ENCODE peak calls at places on chromosomes 1 and 21, in five cellular contexts. Q is AG04450, U is breast epithelium, T is fibroblast of lung, N is mammary epithelial cell. B is an unnamed sample. For H3K9me3, the result is how much of the 10 kb centered on the place peaks cover.

GRCh38 chr21:38613686-38614085 is 115.4 kb upstream of the ERG start:
- DNase-seq in U (no peak), T (no peak), N (no peak), Q (no peak), B (no peak)

GRCh38 chr1:90359994-90360393 is 357.1 kb downstream of the BARHL2 start:
- DNase-seq in N (no peak), U (no peak), T (no peak), Q (no peak), B (no peak)

GRCh38 chr1:8718878-8719361 is 98.5 kb downstream of the RERE start:
- DNase-seq in T (no peak), N (no peak), Q (no peak), U (no peak), B (no peak)

GRCh38 chr1:91885331-91885715 is 628 bp downstream of the TGFBR3 start:
- DNase-seq in Q (no peak), N (no peak), T (no peak), U (no peak), B (no peak)

GRCh38 chr1:194194724-194195123 is 1008.3 kb upstream of the B3GALT2 start:
- DNase-seq in N (no peak), Q (no peak), T (no peak), U (no peak), B (no peak)

GRCh38 chr1:35768350-35769187 is 1.2 kb downstream of the CLSPN start:
- DNase-seq in N (no peak), T (peak), Q (no peak), U (no peak), B (no peak)

GRCh38 chr1:199447906-199448305 is 579.6 kb upstream of the NR5A2 start:
- DNase-seq in N (no peak), U (no peak), Q (no peak), T (no peak), B (no peak)

GRCh38 chr1:203177471-203178039 is 1.9 kb upstream of the MYBPH start:
- DNase-seq in Q (no peak), U (no peak), N (peak), T (no peak), B (no peak)

GRCh38 chr1:55916480-55916879 is 662.9 kb downstream of the PLPP3 start:
- DNase-seq in U (no peak), Q (peak), T (peak), N (peak), B (no peak)

GRCh38 chr1:200081982-200082272 is 54.4 kb downstream of the NR5A2 start:
- DNase-seq in U (no peak), Q (no peak), T (no peak), N (no peak), B (no peak)

GRCh38 chr1:151993734-151994496 is at the start of gene S100A10:
- DNase-seq in T (peak), N (peak), U (peak), Q (no peak), B (peak)

GRCh38 chr21:22416555-22416954 is 1418.3 kb downstream of the NCAM2 start:
- DNase-seq in U (no peak), N (no peak), T (no peak), Q (no peak), B (no peak)

GRCh38 chr1:17687125-17687524 is 68.0 kb upstream of the ACTL8 start:
- DNase-seq in Q (peak), T (peak), N (no peak), U (no peak), B (no peak)

GRCh38 chr1:153961421-153961820 is 1.9 kb downstream of the SLC39A1 start:
- DNase-seq in U (no peak), N (no peak), T (no peak), Q (no peak), B (no peak)

GRCh38 chr1:116172666-116173065 is 61.5 kb downstream of the MAB21L3 start:
- DNase-seq in U (no peak), N (no peak), Q (no peak), T (no peak), B (no peak)

GRCh38 chr1:154420172-154420571 is 15.0 kb downstream of the IL6R start:
- DNase-seq in T (peak), Q (no peak), N (peak), U (no peak), B (peak)

GRCh38 chr1:92219028-92219427 is 1.3 kb downstream of the C1orf146 start:
- DNase-seq in Q (no peak), N (peak), T (no peak), U (no peak), B (no peak)

GRCh38 chr1:189606795-189607476 is 870.7 kb downstream of the BRINP3 start:
- DNase-seq in N (peak), T (peak), U (no peak), Q (peak), B (no peak)

GRCh38 chr1:36738245-36738644 is 255.5 kb upstream of the CSF3R start:
- DNase-seq in U (no peak), N (no peak), Q (no peak), T (no peak), B (no peak)

GRCh38 chr1:98331718-98332311 is 329.7 kb upstream of the SNX7 start:
- DNase-seq in Q (no peak), T (no peak), U (no peak), N (no peak), B (no peak)

GRCh38 chr1:227321035-227321434 is 2.7 kb upstream of the CDC42BPA start:
- DNase-seq in Q (no peak), U (no peak), N (no peak), T (no peak), B (no peak)

GRCh38 chr1:108316545-108316944 is 72.7 kb upstream of the NBPF4 start:
- DNase-seq in N (peak), Q (no peak), T (peak), U (no peak), B (no peak)

GRCh38 chr1:85366391-85366790 is 90.0 kb upstream of the BCL10 start:
- DNase-seq in U (no peak), T (peak), N (peak), Q (peak), B (no peak)

GRCh38 chr1:70314706-70315304 is 39.7 kb downstream of the ANKRD13C start:
- DNase-seq in U (no peak), Q (no peak), T (no peak), N (no peak), B (no peak)

GRCh38 chr1:229155472-229155871 is 115.4 kb upstream of the RAB4A start:
- DNase-seq in U (no peak), N (no peak), Q (no peak), T (no peak), B (no peak)

GRCh38 chr1:905811-906531 is 17.8 kb upstream of the SAMD11 start:
- DNase-seq in N (no peak), Q (no peak), T (no peak), U (peak), B (no peak)

GRCh38 chr1:225926551-225927113 is 2.6 kb upstream of the PYCR2 start:
- DNase-seq in N (no peak), T (no peak), U (no peak), Q (no peak), B (no peak)

GRCh38 chr1:29876902-29877301 is 640.6 kb downstream of the PTPRU start:
- DNase-seq in N (no peak), U (peak), T (no peak), Q (no peak), B (no peak)

GRCh38 chr1:196546272-196547245 is 61.7 kb downstream of the KCNT2 start:
- DNase-seq in Q (no peak), N (no peak), T (peak), U (no peak), B (no peak)

GRCh38 chr1:85584264-85584781 is 3.8 kb downstream of the CCN1 start:
- DNase-seq in T (peak), U (no peak), N (peak), Q (peak), B (no peak)

GRCh38 chr1:59645893-59646292 is 168.9 kb upstream of the HOOK1 start:
- DNase-seq in T (peak), N (no peak), U (no peak), Q (peak), B (no peak)

GRCh38 chr1:31507221-31507620 is 69.1 kb upstream of the TINAGL1 start:
- DNase-seq in U (no peak), N (no peak), T (no peak), Q (no peak), B (no peak)

GRCh38 chr1:178645157-178645825 is 79.8 kb upstream of the RALGPS2 start:
- DNase-seq in Q (no peak), N (no peak), T (no peak), U (no peak), B (no peak)

DNA sequence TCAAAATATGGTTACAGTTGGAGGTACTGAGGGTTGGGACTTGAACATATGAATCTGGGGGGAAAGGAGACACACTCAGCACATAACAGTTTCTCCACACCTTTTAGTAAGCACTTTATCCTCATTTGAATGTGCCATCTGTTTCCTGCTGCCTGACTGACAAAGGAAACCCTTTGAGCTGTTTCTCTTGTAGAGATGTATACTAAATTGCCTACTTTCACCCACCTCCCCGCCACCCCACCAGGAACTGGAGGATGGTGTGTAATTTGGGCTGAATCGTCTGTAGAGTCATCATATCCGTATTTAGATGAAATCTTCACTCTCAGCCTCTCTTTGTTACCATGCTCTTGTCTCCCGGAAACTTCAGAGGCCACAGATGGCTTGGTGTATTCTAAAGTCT is 108.2 kb downstream of the KAZN start:
- DNase-seq in U (no peak), T (no peak), Q (no peak), N (no peak), B (no peak)
- H3K9me3 ChIP-seq in U (under half), T (under half), Q (under half), N (under half), B (under half)

GRCh38 chr1:11692899-11693590 is 1.5 kb downstream of the DRAXIN start:
- DNase-seq in T (peak), N (peak), Q (no peak), U (no peak), B (no peak)
- H3K9me3 ChIP-seq in T (under half), N (under half), Q (under half), U (under half), B (under half)

DNA sequence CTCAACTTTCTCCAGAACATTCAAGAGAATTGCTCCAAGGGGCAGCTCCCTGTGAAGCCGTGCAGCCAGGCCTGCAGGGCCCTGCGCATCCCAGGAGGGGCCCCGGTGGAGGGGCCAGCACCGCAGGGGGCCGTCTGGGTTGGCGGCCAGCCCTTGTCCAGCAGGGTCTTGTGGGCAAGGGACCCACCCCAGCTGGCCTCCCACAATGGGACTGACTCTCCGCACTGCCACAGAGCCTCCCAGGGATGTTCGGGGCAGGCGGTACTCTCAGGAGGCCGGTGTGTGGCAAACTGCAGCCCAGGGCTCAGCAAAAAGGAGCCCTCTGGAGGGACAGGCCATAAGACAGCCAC is 68.2 kb upstream of the COL6A1 start:
- DNase-seq in U (no peak), Q (no peak), T (no peak), N (no peak), B (no peak)
- H3K9me3 ChIP-seq in U (under half), Q (under half), T (under half), N (under half), B (under half)

DNA sequence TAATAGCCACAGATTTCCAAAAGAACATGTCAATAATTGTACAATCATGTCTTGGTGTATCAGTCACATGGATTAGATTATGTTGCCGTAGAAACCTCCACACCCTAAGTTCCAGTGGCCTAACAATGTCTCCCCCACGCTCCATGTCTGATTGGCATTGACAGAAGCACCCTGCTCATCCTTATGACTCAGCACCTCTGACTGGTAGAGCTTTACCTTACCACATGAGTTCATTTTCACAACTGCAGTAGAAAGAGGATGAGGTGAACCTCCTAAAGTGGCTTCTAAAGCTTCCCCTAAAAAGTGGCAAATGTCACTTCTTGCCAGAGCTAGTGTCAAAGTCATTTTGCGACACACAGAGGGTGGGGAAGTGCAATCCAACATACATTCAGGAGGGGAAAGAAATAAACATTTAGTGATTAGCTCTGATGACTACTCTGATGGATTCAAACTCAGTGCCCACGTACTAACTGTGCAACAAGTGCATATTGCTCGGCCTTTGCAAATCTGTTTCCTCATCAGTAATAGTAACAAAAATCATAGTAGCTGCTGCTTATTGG is 30.6 kb upstream of the LYPD8 start:
- DNase-seq in N (no peak), T (no peak), U (no peak), Q (no peak), B (no peak)
- H3K9me3 ChIP-seq in N (under half), T (under half), U (under half), Q (under half), B (under half)

DNA sequence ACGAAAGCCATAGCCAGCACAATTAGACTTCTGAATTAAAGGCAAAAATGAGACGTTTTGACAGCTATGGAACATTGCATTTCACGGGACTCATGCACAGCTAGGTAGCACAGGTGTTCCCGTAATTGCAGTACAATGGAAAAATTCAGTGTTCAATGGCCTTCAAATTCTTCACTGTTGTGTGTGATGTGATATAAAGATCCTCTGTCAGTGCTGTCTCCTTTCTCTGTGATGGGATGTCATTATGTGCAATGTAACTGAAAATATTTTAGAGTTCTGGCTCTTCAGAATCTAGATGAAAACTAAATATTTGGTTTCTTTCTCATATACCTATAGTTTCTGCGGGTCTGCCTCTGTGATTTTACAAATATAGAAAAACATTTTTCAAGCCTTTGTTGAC is 1599.7 kb downstream of the MRPL39 start:
- DNase-seq in N (no peak), U (no peak), Q (no peak), T (no peak), B (no peak)
- H3K9me3 ChIP-seq in N (under half), U (under half), Q (under half), T (under half), B (under half)